ENCODE peak calls at places on chromosomes 5 and 9, in nine cellular contexts. One of them, this sample, is unnamed. For H3K4me1 and H3K9me3, the result is how much of the 10 kb centered on the place peaks cover.

GRCh38 chr5:36613241-36613640 is 6.8 kb downstream of the SLC1A3 start:
- DNase-seq in spleen: no peak
- DNase-seq in aorta: no peak
- DNase-seq in naive thymus-derived CD4-positive, alpha-beta T cell: no peak
- DNase-seq in cardiac muscle cell: no peak
- DNase-seq in lung: no peak
- DNase-seq in uterus: no peak
- DNase-seq in fibroblast of lung: no peak
- DNase-seq in small intestine: no peak
- DNase-seq in this sample: no peak

GRCh38 chr5:154575869-154576806 is 98.1 kb upstream of the HAND1 start:
- DNase-seq in small intestine: no peak
- DNase-seq in lung: no peak
- DNase-seq in naive thymus-derived CD4-positive, alpha-beta T cell: no peak
- DNase-seq in fibroblast of lung: no peak
- DNase-seq in aorta: no peak
- DNase-seq in cardiac muscle cell: no peak
- DNase-seq in spleen: no peak
- DNase-seq in uterus: no peak
- DNase-seq in this sample: no peak

GRCh38 chr5:180467028-180467427 is 27.2 kb upstream of the CNOT6 start:
- DNase-seq in uterus: no peak
- DNase-seq in spleen: peak
- DNase-seq in naive thymus-derived CD4-positive, alpha-beta T cell: no peak
- DNase-seq in cardiac muscle cell: peak
- DNase-seq in small intestine: peak
- DNase-seq in lung: peak
- DNase-seq in fibroblast of lung: peak
- DNase-seq in aorta: no peak
- DNase-seq in this sample: no peak

GRCh38 chr9:37994639-37995347 is 74.2 kb downstream of the SHB start:
- DNase-seq in cardiac muscle cell: peak
- DNase-seq in spleen: peak
- DNase-seq in aorta: peak
- DNase-seq in fibroblast of lung: peak
- DNase-seq in lung: peak
- DNase-seq in naive thymus-derived CD4-positive, alpha-beta T cell: no peak
- DNase-seq in small intestine: peak
- DNase-seq in uterus: peak
- DNase-seq in this sample: peak

GRCh38 chr9:131517761-131518190 is 13.3 kb downstream of the UCK1 start:
- DNase-seq in uterus: no peak
- DNase-seq in naive thymus-derived CD4-positive, alpha-beta T cell: no peak
- DNase-seq in cardiac muscle cell: no peak
- DNase-seq in lung: no peak
- DNase-seq in aorta: no peak
- DNase-seq in small intestine: no peak
- DNase-seq in fibroblast of lung: no peak
- DNase-seq in spleen: no peak
- DNase-seq in this sample: no peak

GRCh38 chr5:404666-405241 is 38.2 kb upstream of the EXOC3 start:
- DNase-seq in lung: no peak
- DNase-seq in uterus: no peak
- DNase-seq in aorta: no peak
- DNase-seq in spleen: no peak
- DNase-seq in naive thymus-derived CD4-positive, alpha-beta T cell: no peak
- DNase-seq in fibroblast of lung: no peak
- DNase-seq in cardiac muscle cell: no peak
- DNase-seq in small intestine: no peak
- DNase-seq in this sample: no peak

GRCh38 chr9:89969156-89969566 is 364.3 kb downstream of the GADD45G start:
- DNase-seq in cardiac muscle cell: no peak
- DNase-seq in aorta: no peak
- DNase-seq in spleen: no peak
- DNase-seq in naive thymus-derived CD4-positive, alpha-beta T cell: no peak
- DNase-seq in lung: no peak
- DNase-seq in fibroblast of lung: no peak
- DNase-seq in small intestine: peak
- DNase-seq in uterus: no peak
- DNase-seq in this sample: no peak

GRCh38 chr9:97555164-97555563 is 53.7 kb downstream of the TMOD1 start:
- DNase-seq in naive thymus-derived CD4-positive, alpha-beta T cell: no peak
- DNase-seq in lung: no peak
- DNase-seq in cardiac muscle cell: peak
- DNase-seq in spleen: peak
- DNase-seq in aorta: peak
- DNase-seq in uterus: peak
- DNase-seq in fibroblast of lung: peak
- DNase-seq in small intestine: peak
- DNase-seq in this sample: no peak

GRCh38 chr9:133236291-133237071 is 27.4 kb upstream of the OBP2B start:
- DNase-seq in fibroblast of lung: no peak
- DNase-seq in lung: no peak
- DNase-seq in cardiac muscle cell: no peak
- DNase-seq in naive thymus-derived CD4-positive, alpha-beta T cell: no peak
- DNase-seq in small intestine: no peak
- DNase-seq in uterus: no peak
- DNase-seq in aorta: no peak
- DNase-seq in spleen: peak
- DNase-seq in this sample: peak

GRCh38 chr5:50576686-50577256 is 89.7 kb upstream of the PARP8 start:
- DNase-seq in uterus: no peak
- DNase-seq in aorta: no peak
- DNase-seq in lung: no peak
- DNase-seq in naive thymus-derived CD4-positive, alpha-beta T cell: no peak
- DNase-seq in cardiac muscle cell: no peak
- DNase-seq in small intestine: no peak
- DNase-seq in fibroblast of lung: no peak
- DNase-seq in spleen: no peak
- DNase-seq in this sample: no peak

GRCh38 chr5:56908942-56909293 is 478 bp upstream of the SETD9 start:
- DNase-seq in uterus: no peak
- DNase-seq in naive thymus-derived CD4-positive, alpha-beta T cell: no peak
- DNase-seq in lung: no peak
- DNase-seq in cardiac muscle cell: no peak
- DNase-seq in aorta: peak
- DNase-seq in spleen: no peak
- DNase-seq in small intestine: no peak
- DNase-seq in fibroblast of lung: peak
- DNase-seq in this sample: no peak

DNA sequence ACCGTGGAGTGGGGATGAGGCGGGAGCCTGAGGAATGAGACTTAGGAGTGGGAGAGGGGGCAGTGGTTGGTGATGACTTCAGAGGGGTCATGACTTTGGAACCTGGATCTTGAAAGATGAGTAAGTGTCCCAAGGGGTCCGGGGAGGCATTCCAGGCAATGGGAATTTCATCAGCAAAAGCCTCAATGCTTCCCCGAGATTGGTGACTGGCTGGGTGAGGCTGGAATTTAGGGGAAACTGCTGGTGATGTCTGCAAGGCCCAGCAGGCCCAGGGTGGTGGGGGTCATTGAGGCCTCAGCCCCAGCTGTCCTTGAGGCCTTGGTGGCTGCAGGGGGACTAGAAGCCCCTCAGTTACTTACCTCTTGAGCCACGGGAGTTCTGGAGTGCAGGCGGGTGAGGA is 7.5 kb downstream of the NDST1 start:
- DNase-seq in uterus: peak
- DNase-seq in small intestine: no peak
- DNase-seq in spleen: no peak
- DNase-seq in cardiac muscle cell: peak
- DNase-seq in aorta: peak
- DNase-seq in fibroblast of lung: peak
- DNase-seq in lung: no peak
- DNase-seq in naive thymus-derived CD4-positive, alpha-beta T cell: no peak
- DNase-seq in this sample: no peak
- H3K4me1 ChIP-seq in uterus: under half
- H3K4me1 ChIP-seq in small intestine: under half
- H3K4me1 ChIP-seq in spleen: half or more
- H3K4me1 ChIP-seq in cardiac muscle cell: under half
- H3K4me1 ChIP-seq in aorta: under half
- H3K4me1 ChIP-seq in fibroblast of lung: half or more
- H3K4me1 ChIP-seq in lung: under half
- H3K4me1 ChIP-seq in naive thymus-derived CD4-positive, alpha-beta T cell: under half
- H3K4me1 ChIP-seq in this sample: half or more

GRCh38 chr5:72746736-72747135 is 69.7 kb upstream of the TNPO1 start:
- DNase-seq in spleen: no peak
- DNase-seq in fibroblast of lung: peak
- DNase-seq in lung: no peak
- DNase-seq in cardiac muscle cell: peak
- DNase-seq in naive thymus-derived CD4-positive, alpha-beta T cell: no peak
- DNase-seq in small intestine: no peak
- DNase-seq in uterus: no peak
- DNase-seq in aorta: no peak
- DNase-seq in this sample: no peak

GRCh38 chr5:72749362-72749997 is 67.0 kb upstream of the TNPO1 start:
- DNase-seq in aorta: no peak
- DNase-seq in small intestine: no peak
- DNase-seq in lung: no peak
- DNase-seq in fibroblast of lung: no peak
- DNase-seq in uterus: no peak
- DNase-seq in cardiac muscle cell: no peak
- DNase-seq in spleen: no peak
- DNase-seq in naive thymus-derived CD4-positive, alpha-beta T cell: no peak
- DNase-seq in this sample: no peak

GRCh38 chr5:72752909-72753308 is 63.6 kb upstream of the TNPO1 start:
- DNase-seq in naive thymus-derived CD4-positive, alpha-beta T cell: no peak
- DNase-seq in spleen: no peak
- DNase-seq in uterus: no peak
- DNase-seq in lung: no peak
- DNase-seq in aorta: no peak
- DNase-seq in cardiac muscle cell: no peak
- DNase-seq in fibroblast of lung: no peak
- DNase-seq in small intestine: peak
- DNase-seq in this sample: no peak

GRCh38 chr5:72747826-72748225 is 68.6 kb upstream of the TNPO1 start:
- DNase-seq in aorta: no peak
- DNase-seq in small intestine: no peak
- DNase-seq in lung: no peak
- DNase-seq in spleen: no peak
- DNase-seq in uterus: no peak
- DNase-seq in cardiac muscle cell: peak
- DNase-seq in fibroblast of lung: no peak
- DNase-seq in naive thymus-derived CD4-positive, alpha-beta T cell: no peak
- DNase-seq in this sample: no peak
- H3K9me3 ChIP-seq in aorta: under half
- H3K9me3 ChIP-seq in small intestine: under half
- H3K9me3 ChIP-seq in lung: under half
- H3K9me3 ChIP-seq in spleen: under half
- H3K9me3 ChIP-seq in uterus: under half
- H3K9me3 ChIP-seq in cardiac muscle cell: under half
- H3K9me3 ChIP-seq in fibroblast of lung: under half
- H3K9me3 ChIP-seq in naive thymus-derived CD4-positive, alpha-beta T cell: under half
- H3K9me3 ChIP-seq in this sample: under half

GRCh38 chr5:173191015-173191414 is 44.0 kb downstream of the NKX2-5 start:
- DNase-seq in lung: no peak
- DNase-seq in naive thymus-derived CD4-positive, alpha-beta T cell: no peak
- DNase-seq in uterus: no peak
- DNase-seq in cardiac muscle cell: no peak
- DNase-seq in spleen: no peak
- DNase-seq in small intestine: no peak
- DNase-seq in fibroblast of lung: no peak
- DNase-seq in aorta: no peak
- DNase-seq in this sample: no peak
- H3K4me1 ChIP-seq in lung: under half
- H3K4me1 ChIP-seq in naive thymus-derived CD4-positive, alpha-beta T cell: under half
- H3K4me1 ChIP-seq in uterus: under half
- H3K4me1 ChIP-seq in cardiac muscle cell: under half
- H3K4me1 ChIP-seq in spleen: under half
- H3K4me1 ChIP-seq in small intestine: under half
- H3K4me1 ChIP-seq in fibroblast of lung: under half
- H3K4me1 ChIP-seq in aorta: under half
- H3K4me1 ChIP-seq in this sample: under half

GRCh38 chr5:12985142-12985541 is 959.3 kb downstream of the DNAH5 start:
- DNase-seq in aorta: no peak
- DNase-seq in small intestine: no peak
- DNase-seq in lung: no peak
- DNase-seq in naive thymus-derived CD4-positive, alpha-beta T cell: no peak
- DNase-seq in cardiac muscle cell: no peak
- DNase-seq in fibroblast of lung: no peak
- DNase-seq in spleen: no peak
- DNase-seq in uterus: no peak
- DNase-seq in this sample: no peak
- H3K9me3 ChIP-seq in aorta: under half
- H3K9me3 ChIP-seq in small intestine: under half
- H3K9me3 ChIP-seq in lung: under half
- H3K9me3 ChIP-seq in naive thymus-derived CD4-positive, alpha-beta T cell: under half
- H3K9me3 ChIP-seq in cardiac muscle cell: under half
- H3K9me3 ChIP-seq in fibroblast of lung: under half
- H3K9me3 ChIP-seq in spleen: under half
- H3K9me3 ChIP-seq in uterus: under half
- H3K9me3 ChIP-seq in this sample: under half

GRCh38 chr9:109974918-109975276 is 194.9 kb downstream of the PALM2AKAP2 start:
- DNase-seq in spleen: no peak
- DNase-seq in cardiac muscle cell: no peak
- DNase-seq in uterus: no peak
- DNase-seq in lung: no peak
- DNase-seq in fibroblast of lung: no peak
- DNase-seq in aorta: no peak
- DNase-seq in small intestine: no peak
- DNase-seq in naive thymus-derived CD4-positive, alpha-beta T cell: no peak
- DNase-seq in this sample: no peak

GRCh38 chr9:109974143-109974917 is 194.3 kb downstream of the PALM2AKAP2 start:
- DNase-seq in spleen: peak
- DNase-seq in cardiac muscle cell: no peak
- DNase-seq in small intestine: no peak
- DNase-seq in uterus: no peak
- DNase-seq in naive thymus-derived CD4-positive, alpha-beta T cell: no peak
- DNase-seq in fibroblast of lung: no peak
- DNase-seq in lung: no peak
- DNase-seq in aorta: peak
- DNase-seq in this sample: no peak

GRCh38 chr9:109975574-109976327 is 195.8 kb downstream of the PALM2AKAP2 start:
- DNase-seq in cardiac muscle cell: no peak
- DNase-seq in spleen: no peak
- DNase-seq in small intestine: no peak
- DNase-seq in uterus: no peak
- DNase-seq in naive thymus-derived CD4-positive, alpha-beta T cell: no peak
- DNase-seq in lung: no peak
- DNase-seq in fibroblast of lung: peak
- DNase-seq in aorta: peak
- DNase-seq in this sample: no peak

GRCh38 chr9:109977521-109977920 is 197.5 kb downstream of the PALM2AKAP2 start:
- DNase-seq in naive thymus-derived CD4-positive, alpha-beta T cell: no peak
- DNase-seq in cardiac muscle cell: no peak
- DNase-seq in uterus: no peak
- DNase-seq in small intestine: no peak
- DNase-seq in aorta: no peak
- DNase-seq in fibroblast of lung: no peak
- DNase-seq in spleen: no peak
- DNase-seq in lung: no peak
- DNase-seq in this sample: no peak

GRCh38 chr9:109976328-109976702 is 196.3 kb downstream of the PALM2AKAP2 start:
- DNase-seq in aorta: no peak
- DNase-seq in cardiac muscle cell: no peak
- DNase-seq in spleen: no peak
- DNase-seq in uterus: no peak
- DNase-seq in small intestine: no peak
- DNase-seq in lung: no peak
- DNase-seq in naive thymus-derived CD4-positive, alpha-beta T cell: no peak
- DNase-seq in fibroblast of lung: no peak
- DNase-seq in this sample: no peak
- H3K4me1 ChIP-seq in aorta: under half
- H3K4me1 ChIP-seq in cardiac muscle cell: under half
- H3K4me1 ChIP-seq in spleen: under half
- H3K4me1 ChIP-seq in uterus: under half
- H3K4me1 ChIP-seq in small intestine: under half
- H3K4me1 ChIP-seq in lung: under half
- H3K4me1 ChIP-seq in naive thymus-derived CD4-positive, alpha-beta T cell: under half
- H3K4me1 ChIP-seq in fibroblast of lung: under half
- H3K4me1 ChIP-seq in this sample: under half